ENCODE peak calls at places on chromosomes 3 and 15, in six cellular contexts. K is PC-3; B is stimulated activated CD4-positive, alpha-beta T cell treated with anti-CD3 and anti-CD28 coated beads, Interleukin-1b, Interleukin-23, amount 100 ng/mL, for 4 hours; Z is T47D; T is mucosa of descending colon; V is stimulated activated naive B cell treated with anti-CD40 and anti-IgM and Interleukin-4, amounts not matched to agents 10 μg/mL and 1 μg/mL and 100 μg/mL, for 72 hours. M is an unnamed sample.

GRCh38 chr15:72074335-72075060 is 43.5 kb downstream of the MYO9A start:
- DNase-seq in K (no peak), B (no peak), Z (no peak), T (no peak), V (no peak), M (no peak)

GRCh38 chr3:7328339-7328738 is 467.4 kb downstream of the GRM7 start:
- DNase-seq in K (no peak), B (no peak), Z (no peak), T (no peak), V (no peak), M (no peak)

GRCh38 chr3:102756706-102757105 is 321.9 kb downstream of the ZPLD1 start:
- DNase-seq in K (no peak), B (no peak), Z (no peak), T (no peak), V (no peak), M (no peak)

GRCh38 chr3:195892355-195893120 is 15.8 kb downstream of the TNK2 start:
- DNase-seq in K (peak), B (no peak), Z (no peak), T (peak), V (no peak), M (no peak)

GRCh38 chr3:49781415-49782199 is 4.7 kb downstream of the IP6K1 start:
- DNase-seq in K (no peak), B (no peak), Z (no peak), T (no peak), V (no peak), M (no peak)

GRCh38 chr3:64496786-64497560 is 190.8 kb downstream of the ADAMTS9 start:
- DNase-seq in K (no peak), B (no peak), Z (no peak), T (no peak), V (no peak), M (no peak)

GRCh38 chr3:5390221-5390620 is 202.7 kb downstream of the EDEM1 start:
- DNase-seq in K (no peak), B (no peak), Z (no peak), T (no peak), V (no peak), M (no peak)

GRCh38 chr3:10993729-10994065 is 1.1 kb downstream of the SLC6A1 start:
- DNase-seq in K (no peak), B (no peak), Z (no peak), T (no peak), V (no peak), M (no peak)

GRCh38 chr3:159872374-159873109 is 116.1 kb upstream of the IL12A start:
- DNase-seq in K (peak), B (no peak), Z (no peak), T (no peak), V (no peak), M (no peak)

GRCh38 chr15:83422541-83422940 is 24.6 kb upstream of the SH3GL3 start:
- DNase-seq in K (no peak), B (no peak), Z (no peak), T (no peak), V (no peak), M (no peak)

GRCh38 chr3:37290551-37290950 is 116.2 kb upstream of the LRRFIP2 start:
- DNase-seq in K (no peak), B (no peak), Z (no peak), T (no peak), V (no peak), M (no peak)

GRCh38 chr3:185677146-185677829 is 91.2 kb downstream of the SENP2 start:
- DNase-seq in K (peak), B (no peak), Z (peak), T (no peak), V (no peak), M (no peak)

GRCh38 chr15:101121511-101122090 is 130.2 kb downstream of the CHSY1 start:
- DNase-seq in K (peak), B (peak), Z (no peak), T (peak), V (peak), M (peak)

GRCh38 chr3:110413291-110413690 is 658.3 kb upstream of the NECTIN3 start:
- DNase-seq in K (no peak), B (no peak), Z (no peak), T (no peak), V (no peak), M (no peak)

GRCh38 chr3:141782386-141782932 is 19.3 kb downstream of the GRK7 start:
- DNase-seq in K (peak), B (no peak), Z (no peak), T (no peak), V (no peak), M (no peak)